ENCODE peak calls at places on chromosomes 3 and 15, in four cellular contexts. T is activated T-cell treated with anti-CD3 and anti-CD28 coated beads for 1 hour, Z is MM.1S, D is hippocampal formation. Y is an unnamed sample.

GRCh38 chr3:134394380-134394779 is 20.1 kb upstream of the AMOTL2 start:
- DNase-seq in T (no peak), D (no peak), Z (no peak), Y (no peak)

GRCh38 chr3:187531831-187532230 is 138.4 kb downstream of the SST start:
- DNase-seq in T (no peak), D (no peak), Z (no peak), Y (no peak)

GRCh38 chr15:94164202-94164807 is 67.1 kb upstream of the MCTP2 start:
- DNase-seq in D (no peak), T (peak), Z (peak), Y (peak)

GRCh38 chr3:99515891-99516290 is 122.5 kb upstream of the COL8A1 start:
- DNase-seq in D (no peak), Z (no peak), T (no peak), Y (no peak)

GRCh38 chr3:112531358-112531781 is 30.4 kb downstream of the ATG3 start:
- DNase-seq in T (no peak), D (no peak), Z (peak), Y (no peak)

GRCh38 chr15:75821946-75822345 is 21.3 kb upstream of the UBE2Q2 start:
- DNase-seq in D (no peak), T (no peak), Z (no peak), Y (no peak)

GRCh38 chr3:71724584-71725278 is 471 bp downstream of the EIF4E3 start:
- DNase-seq in D (peak), T (peak), Z (peak), Y (peak)

GRCh38 chr3:102037791-102038190 is 188.5 kb downstream of the NFKBIZ start:
- DNase-seq in Z (no peak), T (no peak), D (no peak), Y (no peak)

GRCh38 chr3:132283440-132283839 is 33.8 kb upstream of the ACP3 start:
- DNase-seq in Z (peak), T (no peak), D (no peak), Y (no peak)

GRCh38 chr15:71443538-71443937 is 328.3 kb downstream of the THSD4 start:
- DNase-seq in D (no peak), Z (peak), T (peak), Y (peak)

GRCh38 chr15:59668571-59668970 is 11.3 kb upstream of the GTF2A2 start:
- DNase-seq in D (no peak), T (no peak), Z (no peak), Y (no peak)